ENCODE peak calls at places on chromosome 3, in four cellular contexts. O is activated CD4-positive, alpha-beta T cell treated with anti-CD3 and anti-CD28 coated beads, Interleukin-2, amount 10 ng/mL, durations not matched to agents 7 days and 5 days; W is neural crest cell; Z is IMR-90. Q is an unnamed sample.

GRCh38 chr3:133944181-133944580 is 48.5 kb upstream of the RAB6B start:
- DNase-seq in Z (peak; percentile 81), O (no peak), W (no peak), Q (no peak)

GRCh38 chr3:110384601-110385000 is 687.0 kb upstream of the NECTIN3 start:
- DNase-seq in O (no peak), W (no peak), Z (peak; percentile 84), Q (no peak)

GRCh38 chr3:58308728-58309127 is 2.4 kb downstream of the HTD2 start:
- DNase-seq in Z (peak; percentile 12), W (no peak), O (no peak), Q (no peak)

GRCh38 chr3:42300013-42300412 is 34.0 kb upstream of the CCK start:
- DNase-seq in O (peak; percentile 50), W (peak; percentile 43), Z (peak; percentile 40), Q (peak; percentile 37)

GRCh38 chr3:158094917-158095301 is 11.3 kb downstream of the SHOX2 start:
- DNase-seq in Z (no peak), W (no peak), O (no peak), Q (peak; percentile 69)

GRCh38 chr3:151792411-151792810 is 21.5 kb upstream of the AADAC start:
- DNase-seq in O (no peak), W (no peak), Z (no peak), Q (no peak)

GRCh38 chr3:195154793-195155535 is 116.0 kb downstream of the XXYLT1 start:
- DNase-seq in W (no peak), Z (peak; percentile 97), O (no peak), Q (peak; percentile 63)

GRCh38 chr3:100329800-100330489 is 4.6 kb upstream of the NIT2 start:
- DNase-seq in O (no peak), W (no peak), Z (no peak), Q (no peak)

GRCh38 chr3:13087320-13087985 is 14.2 kb upstream of the IQSEC1 start:
- DNase-seq in Z (no peak), O (no peak), W (no peak), Q (no peak)

GRCh38 chr3:99647081-99647480 is 8.7 kb downstream of the COL8A1 start:
- DNase-seq in W (no peak), O (no peak), Z (peak; percentile 56), Q (no peak)

GRCh38 chr3:174844746-174845145 is 14.4 kb upstream of the NAALADL2 start:
- DNase-seq in O (no peak), W (no peak), Z (no peak), Q (no peak)

GRCh38 chr3:149042766-149043386 is 43.5 kb downstream of the HLTF start:
- DNase-seq in O (no peak), W (no peak), Z (peak; percentile 72), Q (peak; percentile 41)

GRCh38 chr3:180229113-180229512 is 192.4 kb upstream of the PEX5L start:
- DNase-seq in O (no peak), Z (no peak), W (no peak), Q (no peak)

GRCh38 chr3:2826453-2826852 is 283.7 kb downstream of the IL5RA start:
- DNase-seq in W (no peak), O (no peak), Z (no peak), Q (no peak)

GRCh38 chr3:62493116-62493801 is 119.9 kb upstream of the FEZF2 start:
- DNase-seq in W (no peak), O (no peak), Z (no peak), Q (no peak)

GRCh38 chr3:194572131-194572789 is 61.0 kb downstream of the TMEM44 start:
- DNase-seq in W (no peak), Z (peak; percentile 97), O (no peak), Q (no peak)

GRCh38 chr3:136905549-136905948 is 43.5 kb downstream of the NCK1 start:
- DNase-seq in O (no peak), W (no peak), Z (no peak), Q (no peak)

GRCh38 chr3:47028146-47028545 is 48.7 kb downstream of the NBEAL2 start:
- DNase-seq in W (no peak), O (no peak), Z (no peak), Q (no peak)

GRCh38 chr3:42014443-42014945 is 52.6 kb upstream of the ULK4 start:
- DNase-seq in Z (no peak), O (peak; percentile 13), W (no peak), Q (no peak)

GRCh38 chr3:129604223-129604941 is 2.1 kb downstream of the PLXND1 start:
- DNase-seq in Z (no peak), W (no peak), O (no peak), Q (no peak)

GRCh38 chr3:140091143-140091542 is 156.2 kb downstream of the CLSTN2 start:
- DNase-seq in W (no peak), O (no peak), Z (no peak), Q (no peak)

GRCh38 chr3:23055733-23056376 is 147.3 kb upstream of the UBE2E2 start:
- DNase-seq in O (no peak), Z (peak; percentile 76), W (no peak), Q (no peak)

GRCh38 chr3:64873400-64873799 is 185.6 kb upstream of the ADAMTS9 start:
- DNase-seq in Z (no peak), W (no peak), O (no peak), Q (no peak)

GRCh38 chr3:66437341-66437929 is 63.4 kb downstream of the LRIG1 start:
- DNase-seq in Z (no peak), O (no peak), W (no peak), Q (no peak)

GRCh38 chr3:149448331-149448831 is 26.1 kb upstream of the TM4SF4 start:
- DNase-seq in W (no peak), O (no peak), Z (peak; percentile 78), Q (no peak)

GRCh38 chr3:128975276-128975675 is 18.6 kb downstream of the CFAP92 start:
- DNase-seq in O (no peak), W (no peak), Z (no peak), Q (no peak)

GRCh38 chr3:183576487-183577107 is 21.1 kb upstream of the KLHL6 start:
- DNase-seq in Z (no peak), W (no peak), O (no peak), Q (no peak)

GRCh38 chr3:50256978-50257890 is 11.7 kb upstream of the SEMA3B start:
- DNase-seq in Z (no peak), O (peak; percentile 51), W (no peak), Q (no peak)

GRCh38 chr3:15638193-15638890 is 36.8 kb downstream of the BTD start:
- DNase-seq in W (no peak), Z (peak; percentile 57), O (no peak), Q (no peak)

GRCh38 chr3:100277255-100277800 is 16.5 kb downstream of the TBC1D23 start:
- DNase-seq in O (no peak), W (no peak), Z (peak; percentile 26), Q (no peak)

Q was measured in GM20000.